ENCODE peak calls at places on chromosomes 11 and 22, in ten cellular contexts. G is cardiac fibroblast; J is skeletal muscle cell; F is activated naive CD4-positive, alpha-beta T cell; P is trophoblast cell; U is GM06990; E is IMR-90; Q is stimulated activated CD4-positive, alpha-beta T cell treated with anti-CD3 and anti-CD28 coated beads, Interleukin-4, amount 100 ng/mL, for 48 hours; T is ecto neural progenitor cell; W is NCI-H460. Z is an unnamed sample.

GRCh38 chr22:49689255-49689770 is 138.4 kb downstream of the BRD1 start:
- DNase-seq in U (no peak), F (no peak), P (no peak), G (no peak), W (no peak), Q (no peak), E (no peak), J (no peak), T (no peak), Z (no peak)

GRCh38 chr22:46457502-46458488 is 79.6 kb downstream of the CELSR1 start:
- DNase-seq in J (no peak), U (no peak), E (peak; percentile 64), T (peak; percentile 66), Q (no peak), W (no peak), G (peak; percentile 32), F (no peak), P (peak; percentile 98), Z (no peak)

GRCh38 chr11:82775736-82776346 is 42.2 kb upstream of the FAM181B start:
- DNase-seq in U (no peak), T (peak; percentile 52), G (peak; percentile 71), F (no peak), E (peak; percentile 47), J (no peak), Q (peak; percentile 16), W (peak; percentile 21), P (peak; percentile 34), Z (no peak)

GRCh38 chr11:1907955-1908354 is 11.5 kb upstream of the TNNT3 start:
- DNase-seq in J (no peak), Q (no peak), P (no peak), F (no peak), T (no peak), G (peak; percentile 10), E (no peak), W (no peak), U (no peak), Z (no peak)

GRCh38 chr11:64971421-64972233 is at the start of gene MAJIN:
- DNase-seq in U (peak; percentile 79), J (peak; percentile 9), E (peak; percentile 41), F (peak; percentile 83), W (no peak), Q (peak; percentile 94), T (peak; percentile 74), G (peak; percentile 85), P (peak; percentile 91), Z (peak; percentile 52)

GRCh38 chr11:62976109-62976508 is 8.7 kb downstream of the SLC22A6 start:
- DNase-seq in U (no peak), T (no peak), W (no peak), G (no peak), P (no peak), Q (no peak), J (no peak), E (no peak), F (no peak), Z (no peak)

GRCh38 chr11:12457030-12457600 is 79.7 kb downstream of the PARVA start:
- DNase-seq in T (no peak), F (no peak), E (peak; percentile 81), U (no peak), W (no peak), J (no peak), G (peak; percentile 64), Q (no peak), P (no peak), Z (no peak)

GRCh38 chr11:8328848-8329330 is 65.2 kb upstream of the LMO1 start:
- DNase-seq in U (peak; percentile 57), W (peak; percentile 92), P (peak; percentile 86), Q (peak; percentile 79), F (no peak), T (peak; percentile 92), E (peak; percentile 75), J (peak; percentile 30), G (peak; percentile 90), Z (peak; percentile 58)

GRCh38 chr11:98630736-98631135 is 390.0 kb upstream of the CNTN5 start:
- DNase-seq in Q (no peak), E (no peak), P (no peak), W (no peak), T (peak; percentile 50), G (no peak), F (no peak), U (no peak), J (no peak), Z (no peak)

GRCh38 chr11:64085915-64086262 is 50.2 kb downstream of the FLRT1 start:
- DNase-seq in E (no peak), G (no peak), T (no peak), Q (no peak), U (no peak), W (no peak), F (no peak), P (no peak), J (no peak), Z (no peak)

GRCh38 chr11:27865105-27865504 is 164.8 kb upstream of the BDNF start:
- DNase-seq in E (no peak), F (no peak), U (no peak), P (no peak), J (no peak), Q (no peak), G (no peak), W (no peak), T (no peak), Z (no peak)

GRCh38 chr11:58391879-58392278 is 14.8 kb downstream of the OR5B3 start:
- DNase-seq in W (no peak), Q (no peak), F (no peak), J (no peak), E (peak; percentile 72), U (no peak), G (peak; percentile 59), P (peak; percentile 28), T (no peak), Z (no peak)

GRCh38 chr11:66546966-66547661 is 411 bp downstream of the ACTN3 start:
- DNase-seq in T (no peak), E (no peak), W (no peak), P (no peak), F (no peak), Q (no peak), J (no peak), G (no peak), U (no peak), Z (no peak)

Z was measured in omental fat pad.